ENCODE peak calls at places on chromosome 13, in six cellular contexts. Z, U, Y, V, S and A are unnamed samples.

GRCh38 chr13:113060557-113061270 is 44.9 kb upstream of the F7 start:
- DNase-seq in Z (no peak), Y (no peak), V (no peak), S (no peak), U (no peak), A (no peak)

GRCh38 chr13:32881074-32881791 is 135.0 kb upstream of the KL start:
- DNase-seq in Z (peak; percentile 43), V (no peak), S (no peak), Y (no peak), U (no peak), A (peak; percentile 60)

GRCh38 chr13:33514362-33514761 is 228.8 kb upstream of the STARD13 start:
- DNase-seq in V (no peak), S (no peak), Z (no peak), U (no peak), Y (peak; percentile 2), A (no peak)

GRCh38 chr13:28324181-28324789 is 170.6 kb downstream of the FLT1 start:
- DNase-seq in V (no peak), S (no peak), Y (peak; percentile 64), Z (no peak), U (peak; percentile 60), A (peak; percentile 74)

GRCh38 chr13:76853481-76853880 is 32.7 kb downstream of the KCTD12 start:
- DNase-seq in Z (no peak), Y (no peak), U (no peak), S (no peak), V (no peak), A (peak; percentile 33)

GRCh38 chr13:76481738-76482137 is 404.5 kb downstream of the KCTD12 start:
- DNase-seq in V (no peak), U (no peak), Y (no peak), S (no peak), Z (no peak), A (no peak)

GRCh38 chr13:30985637-30986205 is 53.3 kb downstream of the TEX26 start:
- DNase-seq in U (no peak), Y (no peak), Z (peak; percentile 53), S (no peak), V (no peak), A (peak; percentile 59)

GRCh38 chr13:101700598-101700997 is 248.1 kb downstream of the ITGBL1 start:
- DNase-seq in U (no peak), S (no peak), V (no peak), Y (no peak), Z (no peak), A (no peak)

GRCh38 chr13:25300861-25301346 is 521 bp upstream of the NUP58 start:
- DNase-seq in Y (no peak), U (peak; percentile 33), Z (no peak), S (no peak), V (no peak), A (no peak)

GRCh38 chr13:100798739-100799361 is 124.3 kb upstream of the TMTC4 start:
- DNase-seq in S (no peak), Y (no peak), V (no peak), U (no peak), Z (no peak), A (no peak)

GRCh38 chr13:40120781-40121180 is 465.3 kb downstream of the COG6 start:
- DNase-seq in U (no peak), Y (no peak), S (no peak), V (no peak), Z (no peak), A (peak; percentile 17)

GRCh38 chr13:63838366-63839110 is 2422.9 kb upstream of the PCDH20 start:
- DNase-seq in Y (no peak), V (peak; percentile 75), S (no peak), Z (no peak), U (no peak), A (no peak)

GRCh38 chr13:71867101-71867814 is at the start of gene DACH1:
- DNase-seq in S (no peak), U (peak; percentile 10), Z (no peak), V (no peak), Y (peak; percentile 82), A (peak; percentile 8)

GRCh38 chr13:57418067-57418677 is 213.4 kb upstream of the PCDH17 start:
- DNase-seq in Z (no peak), Y (peak; percentile 70), V (no peak), U (no peak), S (no peak), A (no peak)

GRCh38 chr13:109733550-109733949 is 52.8 kb downstream of the IRS2 start:
- DNase-seq in U (no peak), S (no peak), Y (no peak), V (no peak), Z (no peak), A (no peak)

GRCh38 chr13:50444726-50445125 is 398.8 kb downstream of the DLEU7 start:
- DNase-seq in Y (no peak), V (no peak), S (no peak), U (no peak), Z (no peak), A (no peak)

GRCh38 chr13:60572003-60572792 is 175.2 kb downstream of the TDRD3 start:
- DNase-seq in S (no peak), U (no peak), Y (peak; percentile 29), Z (no peak), V (no peak), A (peak; percentile 37)

GRCh38 chr13:19890030-19890429 is 26.6 kb upstream of the ZMYM5 start:
- DNase-seq in U (no peak), S (no peak), Y (no peak), V (no peak), Z (no peak), A (no peak)

GRCh38 chr13:98972627-98973026 is 5.2 kb downstream of the DOCK9 start:
- DNase-seq in Y (no peak), S (no peak), V (no peak), Z (no peak), U (no peak), A (peak; percentile 85)

GRCh38 chr13:20353973-20354372 is 121.9 kb upstream of the GJB6 start:
- DNase-seq in Z (no peak), U (no peak), V (no peak), Y (peak; percentile 24), S (no peak), A (peak; percentile 57)

GRCh38 chr13:50291611-50292010 is 276.4 kb downstream of the KCNRG start:
- DNase-seq in U (no peak), Z (no peak), V (no peak), S (no peak), Y (no peak), A (no peak)

GRCh38 chr13:40047322-40047771 is 391.9 kb downstream of the COG6 start:
- DNase-seq in V (no peak), Y (no peak), S (no peak), U (no peak), Z (no peak), A (no peak)

GRCh38 chr13:96090240-96091101 is 564 bp downstream of the HS6ST3 start:
- DNase-seq in V (no peak), U (peak; percentile 5), Z (no peak), S (no peak), Y (no peak), A (no peak)

GRCh38 chr13:30371649-30372265 is 50.5 kb upstream of the UBE2L5 start:
- DNase-seq in Z (no peak), V (no peak), U (peak; percentile 64), Y (no peak), S (no peak), A (peak; percentile 73)

GRCh38 chr13:55160911-55161310 is 1979.8 kb upstream of the PRR20A start:
- DNase-seq in V (no peak), U (no peak), Y (no peak), S (no peak), Z (no peak), A (no peak)

GRCh38 chr13:41971848-41972247 is 10.9 kb upstream of the VWA8 start:
- DNase-seq in Z (no peak), S (no peak), V (no peak), Y (no peak), U (no peak), A (no peak)

GRCh38 chr13:90455861-90456260 is 891.6 kb upstream of the MIR17HG start:
- DNase-seq in U (no peak), V (no peak), Z (no peak), S (no peak), Y (peak; percentile 29), A (peak; percentile 20)

GRCh38 chr13:101398920-101399319 is 17.4 kb downstream of the NALCN start:
- DNase-seq in V (no peak), U (no peak), Y (no peak), S (no peak), Z (no peak), A (peak; percentile 77)

GRCh38 chr13:66803013-66803739 is 427.0 kb downstream of the PCDH9 start:
- DNase-seq in S (no peak), Z (no peak), Y (no peak), V (no peak), U (no peak), A (no peak)

GRCh38 chr13:87274209-87274819 is 396.9 kb upstream of the SLITRK5 start:
- DNase-seq in U (peak; percentile 27), V (no peak), Z (no peak), Y (peak; percentile 85), S (no peak), A (no peak)

GRCh38 chr13:50074843-50075242 is 59.6 kb downstream of the KCNRG start:
- DNase-seq in V (no peak), U (no peak), Y (no peak), Z (no peak), S (no peak), A (no peak)

GRCh38 chr13:102569488-102569887 is 27.3 kb upstream of the TPP2 start:
- DNase-seq in Y (no peak), V (no peak), S (no peak), Z (peak; percentile 50), U (no peak), A (peak; percentile 33)

GRCh38 chr13:105220063-105220462 is 1315.4 kb downstream of the EFNB2 start:
- DNase-seq in U (no peak), Z (no peak), S (no peak), Y (no peak), V (no peak), A (no peak)

GRCh38 chr13:49528161-49528560 is 32.4 kb downstream of the PHF11 start:
- DNase-seq in Y (no peak), U (no peak), Z (no peak), V (no peak), S (no peak), A (no peak)